ENCODE peak calls at places on chromosomes 6 and 20, in ten cellular contexts. D is amniotic stem cell; G is Right ventricle myocardium superior; S is stimulated activated CD4-positive, alpha-beta T cell treated with anti-CD3 and anti-CD28 coated beads, Interleukin-4, amount 100 ng/mL, for 24 hours; Q is small intestine; C is WTC11; W is progenitor cell of endocrine pancreas; H is HuH-7.5; O is activated T-helper 9 cell treated with anti-CD3 and anti-CD28 coated beads, Interleukin-2, amount 50 U/mL, for 16 hours; M is brain microvascular endothelial cell. N is an unnamed sample.

GRCh38 chr20:17806739-17807441 is 107.1 kb downstream of the BANF2 start:
- DNase-seq in D (no peak), H (no peak), G (peak; percentile 89), C (peak; percentile 62), O (no peak), M (peak; percentile 58), Q (no peak), S (no peak), W (no peak), N (peak; percentile 94)

GRCh38 chr20:35342154-35342769 is 50.0 kb upstream of the FAM83C start:
- DNase-seq in O (no peak), H (no peak), S (no peak), D (no peak), W (no peak), C (peak; percentile 18), G (no peak), M (no peak), Q (no peak), N (peak; percentile 44)

GRCh38 chr6:39507331-39507998 is 185.0 kb upstream of the KCNK16 start:
- DNase-seq in G (no peak), M (no peak), H (no peak), W (no peak), O (no peak), C (no peak), D (no peak), S (no peak), Q (no peak), N (no peak)

GRCh38 chr6:155021680-155022079 is 26.6 kb downstream of the TIAM2 start:
- DNase-seq in D (no peak), W (no peak), C (no peak), H (no peak), S (no peak), M (no peak), G (no peak), Q (no peak), O (no peak), N (no peak)

GRCh38 chr20:11216451-11217314 is 542.9 kb upstream of the JAG1 start:
- DNase-seq in M (peak; percentile 62), Q (no peak), W (no peak), O (no peak), S (no peak), H (peak; percentile 13), C (no peak), D (peak; percentile 35), G (no peak), N (peak; percentile 66)

GRCh38 chr20:36246410-36246809 is 10.1 kb downstream of the AAR2 start:
- DNase-seq in Q (no peak), M (no peak), G (no peak), S (no peak), H (no peak), O (no peak), D (no peak), W (no peak), C (no peak), N (no peak)

GRCh38 chr6:13296536-13296997 is 31.8 kb downstream of the TBC1D7 start:
- DNase-seq in C (no peak), D (no peak), G (no peak), S (no peak), W (no peak), O (no peak), Q (no peak), H (no peak), M (no peak), N (no peak)

GRCh38 chr6:3249821-3250220 is 8.9 kb upstream of the PSMG4 start:
- DNase-seq in W (no peak), H (no peak), O (no peak), Q (no peak), M (no peak), G (no peak), S (no peak), D (no peak), C (no peak), N (no peak)

GRCh38 chr6:36700071-36700811 is 2.6 kb downstream of the RAB44 start:
- DNase-seq in Q (no peak), W (no peak), C (no peak), G (no peak), S (no peak), H (no peak), D (no peak), M (no peak), O (no peak), N (no peak)

GRCh38 chr20:5065489-5066383 is 54.0 kb downstream of the PCNA start:
- DNase-seq in H (no peak), S (no peak), C (no peak), D (peak; percentile 73), Q (peak; percentile 18), M (peak; percentile 91), O (no peak), G (peak; percentile 68), W (no peak), N (peak; percentile 91)

GRCh38 chr20:4026093-4026601 is 10.8 kb upstream of the RNF24 start:
- DNase-seq in M (peak; percentile 64), W (no peak), G (no peak), S (no peak), H (peak; percentile 55), D (peak; percentile 42), C (no peak), Q (no peak), O (no peak), N (peak; percentile 55)

GRCh38 chr6:131372535-131372934 is 200.5 kb upstream of the ARG1 start:
- DNase-seq in S (no peak), G (no peak), W (no peak), H (no peak), M (no peak), Q (no peak), D (no peak), O (no peak), C (no peak), N (no peak)

GRCh38 chr20:61252601-61253263 is 671 bp downstream of the CDH4 start:
- DNase-seq in G (no peak), S (no peak), C (no peak), D (no peak), O (no peak), H (no peak), W (no peak), M (no peak), Q (no peak), N (no peak)

GRCh38 chr6:54291146-54291545 is 17.1 kb upstream of the TINAG start:
- DNase-seq in S (no peak), G (no peak), M (peak; percentile 56), D (peak; percentile 43), O (no peak), H (no peak), Q (no peak), W (no peak), C (no peak), N (peak; percentile 68)

GRCh38 chr6:169362501-169363121 is 109.0 kb upstream of the THBS2 start:
- DNase-seq in M (no peak), H (no peak), C (no peak), S (no peak), W (no peak), G (no peak), D (no peak), O (no peak), Q (no peak), N (no peak)

GRCh38 chr6:10478187-10479040 is 42.7 kb upstream of the GCNT2 start:
- DNase-seq in O (no peak), G (no peak), C (no peak), H (peak; percentile 50), M (peak; percentile 18), S (no peak), Q (peak; percentile 46), D (no peak), W (no peak), N (no peak)

GRCh38 chr6:3480009-3480408 is 23.2 kb upstream of the SLC22A23 start:
- DNase-seq in Q (no peak), M (no peak), W (no peak), S (no peak), D (no peak), C (no peak), H (no peak), O (no peak), G (no peak), N (no peak)

GRCh38 chr6:13953061-13953705 is 28.4 kb downstream of the RNF182 start:
- DNase-seq in Q (no peak), C (no peak), M (peak; percentile 8), S (no peak), H (no peak), D (no peak), G (no peak), O (no peak), W (no peak), N (peak; percentile 7)

GRCh38 chr6:37456126-37456525 is 23.1 kb downstream of the CMTR1 start:
- DNase-seq in G (no peak), C (no peak), H (no peak), O (no peak), S (no peak), Q (no peak), M (peak; percentile 40), D (peak; percentile 63), W (no peak), N (peak; percentile 39)

GRCh38 chr6:400815-401214 is 9.3 kb downstream of the IRF4 start:
- DNase-seq in S (no peak), O (no peak), M (no peak), W (no peak), D (no peak), H (no peak), C (no peak), G (no peak), Q (no peak), N (no peak)

GRCh38 chr6:63441266-63441956 is 121.6 kb upstream of the LGSN start:
- DNase-seq in O (peak; percentile 1), M (no peak), S (no peak), Q (no peak), C (peak; percentile 18), G (no peak), H (no peak), D (no peak), W (no peak), N (no peak)

GRCh38 chr20:36644032-36644712 is 1.8 kb downstream of the SLA2 start:
- DNase-seq in D (no peak), M (no peak), H (no peak), O (peak; percentile 39), S (peak; percentile 63), Q (peak; percentile 53), W (no peak), G (no peak), C (no peak), N (no peak)

GRCh38 chr6:41599015-41599835 is 39.0 kb upstream of the MDFI start:
- DNase-seq in M (no peak), W (no peak), H (no peak), C (no peak), G (no peak), O (no peak), D (no peak), S (no peak), Q (no peak), N (no peak)

GRCh38 chr6:121522265-121522664 is 86.8 kb downstream of the GJA1 start:
- DNase-seq in W (no peak), S (no peak), H (no peak), D (peak; percentile 82), M (peak; percentile 98), O (no peak), Q (no peak), C (no peak), G (no peak), N (peak; percentile 88)

GRCh38 chr20:57622579-57623381 is 2.6 kb upstream of the ZBP1 start:
- DNase-seq in W (peak; percentile 66), D (no peak), G (peak; percentile 69), H (peak; percentile 81), C (peak; percentile 85), S (peak; percentile 68), O (peak; percentile 54), M (peak; percentile 61), Q (peak; percentile 67), N (peak; percentile 60)

GRCh38 chr6:4668271-4669179 is 107.7 kb upstream of the CDYL start:
- DNase-seq in C (no peak), G (no peak), M (peak; percentile 66), S (no peak), Q (no peak), D (no peak), H (no peak), W (no peak), O (no peak), N (no peak)